ENCODE peak calls at places on chromosomes 3 and 15, in four cellular contexts. One of them, this sample, is unnamed.

GRCh38 chr3:52088445-52089367 is 32.3 kb upstream of the DUSP7 start:
- DNase-seq in A549: no peak
- DNase-seq in tibial artery: peak
- DNase-seq in body of pancreas: peak
- DNase-seq in this sample: peak

GRCh38 chr15:39232512-39232911 is 348.4 kb upstream of the THBS1 start:
- DNase-seq in body of pancreas: no peak
- DNase-seq in A549: peak
- DNase-seq in tibial artery: no peak
- DNase-seq in this sample: peak

GRCh38 chr15:60573936-60574335 is 95.0 kb upstream of the ICE2 start:
- DNase-seq in tibial artery: no peak
- DNase-seq in A549: no peak
- DNase-seq in body of pancreas: no peak
- DNase-seq in this sample: no peak

GRCh38 chr3:40690696-40691597 is 166.2 kb downstream of the ZNF621 start:
- DNase-seq in tibial artery: peak
- DNase-seq in A549: no peak
- DNase-seq in body of pancreas: peak
- DNase-seq in this sample: no peak

GRCh38 chr15:49696441-49696840 is 75.6 kb downstream of the DTWD1 start:
- DNase-seq in tibial artery: no peak
- DNase-seq in A549: no peak
- DNase-seq in body of pancreas: no peak
- DNase-seq in this sample: no peak

GRCh38 chr15:76799760-76800159 is 105.4 kb downstream of the SCAPER start:
- DNase-seq in body of pancreas: no peak
- DNase-seq in A549: peak
- DNase-seq in tibial artery: no peak
- DNase-seq in this sample: peak

GRCh38 chr3:10366681-10367101 is 45.8 kb upstream of the SEC13 start:
- DNase-seq in body of pancreas: no peak
- DNase-seq in A549: peak
- DNase-seq in tibial artery: no peak
- DNase-seq in this sample: peak

GRCh38 chr3:49276475-49277356 is at the start of gene C3orf62:
- DNase-seq in body of pancreas: peak
- DNase-seq in A549: peak
- DNase-seq in tibial artery: peak
- DNase-seq in this sample: peak

GRCh38 chr3:141446737-141447136 is 40.1 kb upstream of the RASA2 start:
- DNase-seq in A549: no peak
- DNase-seq in body of pancreas: no peak
- DNase-seq in tibial artery: no peak
- DNase-seq in this sample: no peak

GRCh38 chr3:125313060-125313635 is 62.0 kb downstream of the ZNF148 start:
- DNase-seq in tibial artery: no peak
- DNase-seq in A549: no peak
- DNase-seq in body of pancreas: no peak
- DNase-seq in this sample: peak

GRCh38 chr3:155382396-155383042 is 89.0 kb upstream of the STRIT1 start:
- DNase-seq in body of pancreas: peak
- DNase-seq in A549: peak
- DNase-seq in tibial artery: peak
- DNase-seq in this sample: peak

GRCh38 chr3:45499529-45499928 is 95.0 kb upstream of the LIMD1 start:
- DNase-seq in tibial artery: no peak
- DNase-seq in A549: peak
- DNase-seq in body of pancreas: no peak
- DNase-seq in this sample: peak

GRCh38 chr3:121985841-121986240 is 36.2 kb downstream of the ILDR1 start:
- DNase-seq in body of pancreas: no peak
- DNase-seq in tibial artery: no peak
- DNase-seq in A549: no peak
- DNase-seq in this sample: peak

GRCh38 chr3:15327941-15328340 is 4.4 kb downstream of the SH3BP5 start:
- DNase-seq in A549: no peak
- DNase-seq in tibial artery: peak
- DNase-seq in body of pancreas: peak
- DNase-seq in this sample: peak

GRCh38 chr3:87298111-87298718 is 21.8 kb upstream of the POU1F1 start:
- DNase-seq in A549: peak
- DNase-seq in tibial artery: no peak
- DNase-seq in body of pancreas: no peak
- DNase-seq in this sample: peak

GRCh38 chr3:172519241-172519640 is 4.0 kb downstream of the TNFSF10 start:
- DNase-seq in body of pancreas: no peak
- DNase-seq in A549: no peak
- DNase-seq in tibial artery: no peak
- DNase-seq in this sample: no peak

GRCh38 chr15:19899021-19899824 is 642.4 kb downstream of the GOLGA6L6 start:
- DNase-seq in tibial artery: no peak
- DNase-seq in body of pancreas: no peak
- DNase-seq in A549: no peak
- DNase-seq in this sample: no peak

GRCh38 chr15:29920515-29920914 is 98.2 kb upstream of the TJP1 start:
- DNase-seq in A549: peak
- DNase-seq in body of pancreas: peak
- DNase-seq in tibial artery: no peak
- DNase-seq in this sample: peak

GRCh38 chr3:100500320-100500880 is 8.0 kb downstream of the TMEM45A start:
- DNase-seq in tibial artery: no peak
- DNase-seq in A549: no peak
- DNase-seq in body of pancreas: no peak
- DNase-seq in this sample: peak

GRCh38 chr15:77621847-77622211 is 10.9 kb downstream of the LINGO1 start:
- DNase-seq in tibial artery: no peak
- DNase-seq in A549: no peak
- DNase-seq in body of pancreas: no peak
- DNase-seq in this sample: no peak

GRCh38 chr3:73459711-73460110 is 165.0 kb downstream of the PDZRN3 start:
- DNase-seq in tibial artery: no peak
- DNase-seq in A549: no peak
- DNase-seq in body of pancreas: no peak
- DNase-seq in this sample: no peak

GRCh38 chr3:120791958-120792357 is 49.4 kb downstream of the GTF2E1 start:
- DNase-seq in tibial artery: no peak
- DNase-seq in A549: peak
- DNase-seq in body of pancreas: no peak
- DNase-seq in this sample: peak

GRCh38 chr3:143135150-143135549 is 15.6 kb downstream of the CHST2 start:
- DNase-seq in body of pancreas: no peak
- DNase-seq in tibial artery: peak
- DNase-seq in A549: peak
- DNase-seq in this sample: peak

GRCh38 chr15:32704343-32705076 is 13.3 kb upstream of the GREM1 start:
- DNase-seq in body of pancreas: no peak
- DNase-seq in tibial artery: no peak
- DNase-seq in A549: no peak
- DNase-seq in this sample: peak

GRCh38 chr15:42364529-42364928 is 5.2 kb downstream of the CAPN3 start:
- DNase-seq in A549: no peak
- DNase-seq in body of pancreas: peak
- DNase-seq in tibial artery: no peak
- DNase-seq in this sample: no peak